ENCODE peak calls at places on chromosomes 13 and 19, in six cellular contexts. R, K, A, P, C and Q are unnamed samples.
A peak's percentile ranks its signal among the peaks of the same experiment; 100 is the strongest.

GRCh38 chr13:98871727-98872126 is 106.1 kb downstream of the DOCK9 start:
- DNase-seq in C (no peak), P (no peak), R (no peak), K (no peak), A (no peak), Q (no peak)

GRCh38 chr19:4052114-4052992 is 14.3 kb downstream of the ZBTB7A start:
- DNase-seq in P (no peak), R (no peak), K (peak; percentile 28), C (peak; percentile 83), A (no peak), Q (no peak)

GRCh38 chr19:10074153-10074552 is 12.0 kb upstream of the SHFL start:
- DNase-seq in A (peak; percentile 45), C (no peak), K (peak; percentile 43), R (no peak), P (no peak), Q (no peak)

GRCh38 chr13:62357887-62358645 is 942.4 kb upstream of the PCDH20 start:
- DNase-seq in R (no peak), A (peak; percentile 63), C (peak; percentile 30), K (no peak), P (no peak), Q (peak; percentile 24)

GRCh38 chr13:29436291-29436690 is 159.2 kb downstream of the SLC7A1 start:
- DNase-seq in K (peak; percentile 88), A (no peak), C (no peak), P (no peak), R (no peak), Q (no peak)

GRCh38 chr19:2488405-2488941 is 12.5 kb downstream of the GADD45B start:
- DNase-seq in A (no peak), P (no peak), R (no peak), C (no peak), K (no peak), Q (no peak)

GRCh38 chr13:94595006-94595942 is 678 bp downstream of the TGDS start:
- DNase-seq in R (peak; percentile 13), C (peak; percentile 21), A (peak; percentile 25), K (peak; percentile 38), P (no peak), Q (no peak)

GRCh38 chr13:39811051-39811450 is 155.6 kb downstream of the COG6 start:
- DNase-seq in P (no peak), C (peak; percentile 10), R (no peak), A (no peak), K (no peak), Q (no peak)

GRCh38 chr19:45901432-45901903 is 945 bp downstream of the MYPOP start:
- DNase-seq in P (no peak), A (peak; percentile 32), C (peak; percentile 58), R (no peak), K (peak; percentile 40), Q (no peak)